ENCODE peak calls at places on chromosomes 6 and 20, in four cellular contexts. F is neural progenitor cell, V is NCI-H2029, T is EL. I is an unnamed sample.

GRCh38 chr6:93779086-93779858 is 359.9 kb upstream of the EPHA7 start:
- DNase-seq in F (peak; percentile 71), V (no peak), T (no peak), I (no peak)

GRCh38 chr20:22995923-22996322 is 39.2 kb upstream of the SSTR4 start:
- DNase-seq in F (no peak), V (no peak), T (no peak), I (no peak)

GRCh38 chr6:13725052-13725451 is 13.4 kb upstream of the RANBP9 start:
- DNase-seq in F (no peak), V (no peak), T (no peak), I (no peak)

GRCh38 chr20:8656335-8656734 is 412.6 kb upstream of the PLCB4 start:
- DNase-seq in F (no peak), V (peak; percentile 7), T (no peak), I (no peak)

GRCh38 chr6:39137235-39137634 is 22.2 kb upstream of the SAYSD1 start:
- DNase-seq in F (peak; percentile 87), V (no peak), T (peak; percentile 38), I (peak; percentile 29)

GRCh38 chr20:43716123-43716522 is 10.7 kb downstream of the GTSF1L start:
- DNase-seq in F (no peak), V (no peak), T (no peak), I (no peak)

GRCh38 chr6:11224252-11224965 is 8.1 kb downstream of the NEDD9 start:
- DNase-seq in F (no peak), V (no peak), T (peak; percentile 48), I (no peak)

GRCh38 chr6:109977791-109978173 is 329 bp upstream of the GPR6 start:
- DNase-seq in F (peak; percentile 64), V (no peak), T (no peak), I (no peak)

GRCh38 chr6:159311618-159312017 is 142.4 kb downstream of the FNDC1 start:
- DNase-seq in F (peak; percentile 8), V (no peak), T (peak; percentile 6), I (no peak)

GRCh38 chr6:18823782-18824386 is 436.7 kb downstream of the RNF144B start:
- DNase-seq in F (peak; percentile 76), V (peak; percentile 5), T (peak; percentile 39), I (no peak)

GRCh38 chr6:17633465-17634188 is 33.5 kb downstream of the FAM8A1 start:
- DNase-seq in F (no peak), V (no peak), T (no peak), I (no peak)

GRCh38 chr6:6753301-6753700 is 164.8 kb downstream of the LY86 start:
- DNase-seq in F (no peak), V (no peak), T (no peak), I (no peak)

GRCh38 chr6:148509789-148510581 is 167.3 kb downstream of the SASH1 start:
- DNase-seq in F (no peak), V (no peak), T (peak; percentile 98), I (no peak)

GRCh38 chr20:57387945-57388351 is 3.2 kb upstream of the RBM38 start:
- DNase-seq in F (no peak), V (no peak), T (peak; percentile 13), I (peak; percentile 46)

GRCh38 chr6:65199121-65199520 is 507.9 kb downstream of the EYS start:
- DNase-seq in F (no peak), V (no peak), T (no peak), I (no peak)

GRCh38 chr20:64183313-64183712 is 19.1 kb downstream of the MYT1 start:
- DNase-seq in F (no peak), V (no peak), T (no peak), I (no peak)

GRCh38 chr6:15427360-15428070 is 181.6 kb downstream of the JARID2 start:
- DNase-seq in F (no peak), V (peak; percentile 67), T (no peak), I (no peak)

GRCh38 chr6:86477510-86478166 is 459.7 kb upstream of the HTR1E start:
- DNase-seq in F (peak; percentile 70), V (peak; percentile 7), T (no peak), I (no peak)

GRCh38 chr6:99808992-99809391 is 185.0 kb downstream of the MCHR2 start:
- DNase-seq in F (no peak), V (no peak), T (no peak), I (no peak)

GRCh38 chr6:29734046-29735018 is 11.1 kb downstream of the HLA-F start:
- DNase-seq in F (no peak), V (no peak), T (no peak), I (no peak)

GRCh38 chr6:131948692-131949614 is 2.2 kb downstream of the CCN2 start:
- DNase-seq in F (no peak), V (no peak), T (peak; percentile 74), I (no peak)

GRCh38 chr6:22219916-22220315 is 76.9 kb downstream of the PRL start:
- DNase-seq in F (no peak), V (no peak), T (no peak), I (no peak)

GRCh38 chr20:6157345-6157744 is 34.5 kb upstream of the FERMT1 start:
- DNase-seq in F (no peak), V (no peak), T (no peak), I (no peak)

GRCh38 chr20:33000802-33001466 is 3.3 kb downstream of the SUN5 start:
- DNase-seq in F (no peak), V (no peak), T (no peak), I (no peak)

GRCh38 chr6:75934643-75935472 is 137.6 kb downstream of the IMPG1 start:
- DNase-seq in F (peak; percentile 88), V (peak; percentile 44), T (peak; percentile 81), I (no peak)

GRCh38 chr6:170438402-170438753 is 114.7 kb downstream of the PSMB1 start:
- DNase-seq in F (peak; percentile 96), V (peak; percentile 96), T (peak; percentile 99), I (peak; percentile 71)

I was measured in stomach.